ENCODE peak calls at places on chromosomes 11 and 22, in five cellular contexts. Q is RWPE2, J is choroid plexus epithelial cell, V is transverse colon, F is AG04449. W is an unnamed sample.

GRCh38 chr22:43795320-43795719 is 16.8 kb downstream of the EFCAB6 start:
- DNase-seq in Q (no peak), J (no peak), V (no peak), F (no peak), W (no peak)

GRCh38 chr11:6151117-6151516 is 19.0 kb downstream of the OR52B2 start:
- DNase-seq in Q (no peak), J (no peak), V (no peak), F (no peak), W (no peak)

GRCh38 chr11:44754876-44755552 is 28.3 kb downstream of the TSPAN18 start:
- DNase-seq in Q (no peak), J (no peak), V (no peak), F (no peak), W (no peak)

GRCh38 chr11:66722745-66723651 is 6.0 kb downstream of the SPTBN2 start:
- DNase-seq in Q (no peak), J (no peak), V (no peak), F (no peak), W (no peak)

GRCh38 chr22:19066531-19067271 is 55.5 kb downstream of the DGCR2 start:
- DNase-seq in Q (peak), J (peak), V (no peak), F (no peak), W (no peak)

GRCh38 chr11:70558651-70559050 is 160.3 kb downstream of the CTTN start:
- DNase-seq in Q (no peak), J (no peak), V (no peak), F (no peak), W (no peak)

GRCh38 chr22:35970601-35971417 is 57.8 kb downstream of the RBFOX2 start:
- DNase-seq in Q (no peak), J (no peak), V (no peak), F (no peak), W (no peak)

GRCh38 chr22:24728790-24729637 is 45.5 kb downstream of the PIWIL3 start:
- DNase-seq in Q (no peak), J (peak), V (no peak), F (no peak), W (no peak)

GRCh38 chr11:63711838-63712237 is 30.5 kb downstream of the RTN3 start:
- DNase-seq in Q (no peak), J (no peak), V (no peak), F (no peak), W (no peak)

GRCh38 chr11:126518130-126518995 is 162.9 kb downstream of the ST3GAL4 start:
- DNase-seq in Q (no peak), J (no peak), V (no peak), F (no peak), W (no peak)

GRCh38 chr11:122850076-122850631 is 11.9 kb downstream of the CRTAM start:
- DNase-seq in Q (no peak), J (peak), V (no peak), F (no peak), W (no peak)

GRCh38 chr11:123543796-123544195 is 110.6 kb downstream of the SCN3B start:
- DNase-seq in Q (no peak), J (peak), V (no peak), F (peak), W (peak)

GRCh38 chr11:96123301-96123700 is 199.4 kb upstream of the MTMR2 start:
- DNase-seq in Q (no peak), J (no peak), V (no peak), F (no peak), W (no peak)

GRCh38 chr11:65973439-65974110 is 12.0 kb downstream of the SART1 start:
- DNase-seq in Q (no peak), J (no peak), V (no peak), F (no peak), W (no peak)

GRCh38 chr11:32060063-32060462 is 30.8 kb upstream of the RCN1 start:
- DNase-seq in Q (no peak), J (no peak), V (no peak), F (no peak), W (no peak)

GRCh38 chr11:65625628-65626342 is 10.2 kb downstream of the PCNX3 start:
- DNase-seq in Q (no peak), J (peak), V (peak), F (no peak), W (no peak)

GRCh38 chr22:21055880-21056319 is 10.2 kb downstream of the LRRC74B start:
- DNase-seq in Q (no peak), J (no peak), V (no peak), F (no peak), W (no peak)
- H3K4me3 ChIP-seq in Q (no peak), J (no peak), V (no peak), F (no peak), W (no peak)

DNA sequence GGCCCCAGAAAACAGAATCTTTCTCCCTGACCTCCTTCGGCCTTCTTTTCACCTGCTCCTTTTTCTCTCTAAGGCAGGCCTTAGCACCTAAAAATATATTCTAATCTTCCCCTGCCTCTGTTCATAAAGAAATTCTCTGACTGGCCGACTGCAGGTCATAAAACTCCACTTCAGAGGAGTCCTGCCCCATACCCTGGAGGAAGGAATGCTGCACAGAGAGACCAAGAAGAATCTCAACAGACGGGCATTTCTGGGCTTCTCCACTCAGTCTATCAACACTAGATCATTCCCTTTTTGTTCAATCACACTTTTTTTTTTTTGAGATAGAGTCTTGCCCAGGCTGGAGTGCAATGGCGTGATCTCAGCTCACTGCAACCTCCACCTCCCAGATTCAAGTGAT is 19.7 kb upstream of the PGA3 start:
- DNase-seq in Q (no peak), J (no peak), V (no peak), F (no peak), W (no peak)
- TF ChIP-seq CTCF in Q (no peak), J (peak), V (no peak), F (no peak), W (peak)

GRCh38 chr11:83746921-83747585 is 460.9 kb upstream of the CCDC90B start:
- DNase-seq in Q (no peak), J (no peak), V (no peak), F (no peak), W (no peak)

DNA sequence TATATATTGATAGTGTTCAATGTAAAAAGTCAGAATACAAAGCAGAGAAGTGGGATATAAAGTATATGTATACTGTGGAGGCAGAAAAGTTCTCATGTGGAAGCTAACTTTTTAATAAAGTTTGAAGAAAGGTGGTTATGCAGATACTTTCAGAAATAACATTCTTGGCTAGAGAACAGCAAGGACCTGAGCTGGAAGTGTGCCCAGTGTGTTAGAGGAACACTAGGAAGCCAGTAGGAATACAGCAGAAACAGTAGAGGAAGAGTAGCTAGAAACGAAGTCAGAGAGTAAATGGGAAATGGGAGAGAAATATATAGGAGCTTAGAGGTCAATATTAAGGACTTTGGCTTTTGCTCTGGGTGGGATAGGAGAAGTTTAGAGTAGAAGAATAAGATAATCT is 464.9 kb upstream of the CCDC90B start:
- DNase-seq in Q (no peak), J (no peak), V (no peak), F (no peak), W (no peak)
- H3K4me3 ChIP-seq in Q (no peak), J (no peak), V (no peak), F (no peak), W (no peak)

GRCh38 chr11:102794382-102794781 is 3.6 kb downstream of the MMP1 start:
- DNase-seq in Q (no peak), J (peak), V (no peak), F (no peak), W (no peak)
- TF ChIP-seq CTCF in Q (peak), J (peak), V (no peak), F (peak), W (peak)

DNA sequence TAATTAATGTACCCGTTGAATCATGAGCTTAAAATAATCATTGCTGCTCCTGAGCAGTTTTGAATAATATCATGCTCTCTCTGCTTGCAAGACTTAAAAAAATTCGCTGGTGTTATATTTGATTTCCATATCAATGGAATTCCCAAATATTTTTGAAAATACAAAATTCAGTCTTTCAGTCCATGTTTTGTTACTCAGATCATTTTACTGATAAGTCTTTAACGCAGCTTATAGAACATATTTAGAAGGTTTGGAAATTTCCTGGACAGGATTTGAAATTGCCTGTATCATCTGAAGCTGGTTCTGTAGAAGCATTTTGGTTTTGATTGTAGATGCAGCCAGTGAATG is 1.9 kb downstream of the BMAL1 start:
- DNase-seq in Q (no peak), J (no peak), V (no peak), F (no peak), W (no peak)
- H3K4me3 ChIP-seq in Q (peak), J (no peak), V (peak), F (no peak), W (no peak)